ENCODE peak calls at places on chromosomes 1 and 21, in four cellular contexts. N, C, X and D are unnamed samples.

GRCh38 chr21:15976807-15977206 is 247.0 kb downstream of the USP25 start:
- DNase-seq in X (peak; percentile 19), N (no peak), C (no peak), D (no peak)

GRCh38 chr1:165254376-165254775 is 102.1 kb downstream of the LMX1A start:
- DNase-seq in N (no peak), X (no peak), C (no peak), D (no peak)

GRCh38 chr21:29753216-29753615 is 186.6 kb downstream of the GRIK1 start:
- DNase-seq in X (no peak), N (no peak), C (no peak), D (no peak)

GRCh38 chr1:117095237-117095636 is 26.3 kb downstream of the TRIM45 start:
- DNase-seq in N (no peak), X (no peak), C (no peak), D (no peak)

GRCh38 chr1:115426271-115426771 is 88.3 kb upstream of the NGF start:
- DNase-seq in X (no peak), C (no peak), N (no peak), D (peak; percentile 87)

GRCh38 chr1:70497152-70497551 is 86.1 kb downstream of the CTH start:
- DNase-seq in C (no peak), X (no peak), N (no peak), D (no peak)

GRCh38 chr1:33314371-33314893 is 6.5 kb downstream of the A3GALT2 start:
- DNase-seq in N (no peak), C (no peak), X (no peak), D (no peak)

GRCh38 chr1:97500696-97501297 is 420.0 kb downstream of the DPYD start:
- DNase-seq in C (no peak), X (no peak), N (no peak), D (no peak)

GRCh38 chr1:218344814-218345672 is at the start of gene TGFB2:
- DNase-seq in C (no peak), N (peak; percentile 55), X (no peak), D (peak; percentile 84)